ENCODE peak calls at places on chromosomes 1 and 21, in nine cellular contexts. Z, A, E, M, I, P, X, C and K are unnamed samples.

GRCh38 chr1:194252189-194252588 is 1065.8 kb upstream of the B3GALT2 start:
- DNase-seq in Z (no peak), A (no peak), E (no peak), M (no peak), I (no peak), P (no peak), X (no peak), C (no peak), K (no peak)

GRCh38 chr1:207619833-207620572 is 24.9 kb upstream of the CR1L start:
- DNase-seq in Z (no peak), A (no peak), E (no peak), M (peak), I (peak), P (peak), X (peak), C (no peak), K (no peak)

GRCh38 chr1:113040718-113041412 is 32.1 kb upstream of the LRIG2 start:
- DNase-seq in Z (no peak), A (no peak), E (no peak), M (peak), I (no peak), P (no peak), X (no peak), C (no peak), K (no peak)

GRCh38 chr1:247291835-247292561 is 36.1 kb downstream of the VN1R5 start:
- DNase-seq in Z (no peak), A (no peak), E (no peak), M (peak), I (no peak), P (no peak), X (no peak), C (no peak), K (no peak)

GRCh38 chr21:35319684-35320083 is 270.6 kb upstream of the RUNX1 start:
- DNase-seq in Z (no peak), A (no peak), E (no peak), M (no peak), I (no peak), P (no peak), X (no peak), C (no peak), K (no peak)

GRCh38 chr1:98388431-98388830 is 273.1 kb upstream of the SNX7 start:
- DNase-seq in Z (no peak), A (no peak), E (no peak), M (no peak), I (no peak), P (no peak), X (no peak), C (no peak), K (no peak)

GRCh38 chr1:204506969-204507316 is 9.3 kb upstream of the MDM4 start:
- DNase-seq in Z (peak), A (peak), E (peak), M (peak), I (peak), P (peak), X (peak), C (peak), K (peak)

GRCh38 chr1:65630855-65631254 is 161.8 kb upstream of the PDE4B start:
- DNase-seq in Z (no peak), A (no peak), E (no peak), M (no peak), I (no peak), P (no peak), X (no peak), C (no peak), K (no peak)

GRCh38 chr1:94713472-94714141 is 106.5 kb upstream of the SLC44A3 start:
- DNase-seq in Z (peak), A (no peak), E (peak), M (peak), I (peak), P (peak), X (no peak), C (no peak), K (peak)

GRCh38 chr1:60265560-60266535 is 192.3 kb upstream of the C1orf87 start:
- DNase-seq in Z (no peak), A (no peak), E (no peak), M (no peak), I (peak), P (no peak), X (no peak), C (no peak), K (no peak)

GRCh38 chr1:218207194-218207593 is 77.9 kb upstream of the RRP15 start:
- DNase-seq in Z (no peak), A (no peak), E (no peak), M (peak), I (no peak), P (no peak), X (no peak), C (no peak), K (no peak)

GRCh38 chr1:227898502-227899140 is 49.1 kb downstream of the WNT9A start:
- DNase-seq in Z (no peak), A (no peak), E (no peak), M (no peak), I (no peak), P (peak), X (peak), C (no peak), K (no peak)

GRCh38 chr21:36079010-36079649 is 9.3 kb downstream of the CBR1 start:
- DNase-seq in Z (no peak), A (no peak), E (peak), M (no peak), I (no peak), P (no peak), X (no peak), C (no peak), K (peak)

GRCh38 chr1:15833069-15833679 is 14.3 kb upstream of the SPEN start:
- DNase-seq in Z (peak), A (peak), E (peak), M (no peak), I (peak), P (peak), X (peak), C (peak), K (peak)

GRCh38 chr1:74713849-74714248 is 19.0 kb downstream of the CRYZ start:
- DNase-seq in Z (no peak), A (no peak), E (no peak), M (no peak), I (no peak), P (no peak), X (no peak), C (no peak), K (no peak)

GRCh38 chr1:39104158-39105060 is 78.3 kb downstream of the NDUFS5 start:
- DNase-seq in Z (peak), A (no peak), E (no peak), M (peak), I (no peak), P (peak), X (peak), C (no peak), K (peak)

GRCh38 chr21:15003463-15004135 is 61.2 kb downstream of the NRIP1 start:
- DNase-seq in Z (no peak), A (no peak), E (no peak), M (peak), I (no peak), P (no peak), X (peak), C (no peak), K (no peak)

GRCh38 chr1:87115317-87115885 is 201.0 kb downstream of the HS2ST1 start:
- DNase-seq in Z (no peak), A (no peak), E (no peak), M (no peak), I (no peak), P (no peak), X (no peak), C (no peak), K (no peak)

GRCh38 chr1:24108334-24109165 is 3.4 kb downstream of the MYOM3 start:
- DNase-seq in Z (no peak), A (no peak), E (no peak), M (no peak), I (no peak), P (no peak), X (no peak), C (no peak), K (peak)

GRCh38 chr21:27024971-27025370 is 58.1 kb upstream of the ADAMTS5 start:
- DNase-seq in Z (no peak), A (no peak), E (no peak), M (no peak), I (no peak), P (no peak), X (no peak), C (no peak), K (no peak)

GRCh38 chr1:76576876-76577817 is 290.1 kb upstream of the ST6GALNAC5 start:
- DNase-seq in Z (no peak), A (no peak), E (no peak), M (peak), I (no peak), P (no peak), X (peak), C (no peak), K (no peak)

GRCh38 chr1:17704176-17704575 is 51.0 kb upstream of the ACTL8 start:
- DNase-seq in Z (no peak), A (no peak), E (no peak), M (no peak), I (no peak), P (no peak), X (no peak), C (no peak), K (no peak)